ENCODE peak calls at places on chromosomes 13 and 19, in ten cellular contexts. B, H, D, Z, N, S, V, L, E and J are unnamed samples.

GRCh38 chr19:3471954-3472655 is 8.2 kb downstream of the SMIM24 start:
- DNase-seq in S (peak; percentile 57), Z (no peak), B (no peak), E (peak; percentile 30), H (peak; percentile 54), L (peak; percentile 68), V (no peak), N (no peak), D (no peak), J (no peak)

GRCh38 chr19:3606690-3607289 is at the start of gene TBXA2R:
- DNase-seq in E (peak; percentile 53), L (peak; percentile 42), V (peak; percentile 85), D (peak; percentile 86), H (peak; percentile 94), S (peak; percentile 53), Z (peak; percentile 57), N (peak; percentile 43), B (peak; percentile 84), J (peak; percentile 65)

GRCh38 chr19:9431475-9431874 is 3.9 kb downstream of the ZNF266 start:
- DNase-seq in B (no peak), H (peak; percentile 51), S (no peak), Z (no peak), D (peak; percentile 46), N (peak; percentile 29), L (peak; percentile 18), E (peak; percentile 36), V (no peak), J (no peak)

GRCh38 chr13:51425410-51426042 is 27.3 kb downstream of the INTS6 start:
- DNase-seq in E (peak; percentile 15), H (peak; percentile 54), B (no peak), L (no peak), N (peak; percentile 60), Z (peak; percentile 69), S (no peak), V (no peak), D (peak; percentile 79), J (no peak)

GRCh38 chr13:79995334-79995733 is 345.6 kb downstream of the SPRY2 start:
- DNase-seq in V (no peak), H (peak; percentile 78), N (peak; percentile 85), D (peak; percentile 95), Z (peak; percentile 61), L (no peak), B (no peak), S (no peak), E (peak; percentile 68), J (no peak)

GRCh38 chr13:41716236-41716635 is 244.7 kb downstream of the VWA8 start:
- DNase-seq in B (no peak), Z (no peak), L (no peak), S (no peak), H (no peak), E (no peak), D (no peak), V (no peak), N (no peak), J (no peak)

GRCh38 chr19:42284641-42285341 is 15.7 kb downstream of the CIC start:
- DNase-seq in N (no peak), L (no peak), S (no peak), B (no peak), D (peak; percentile 38), E (peak; percentile 17), Z (no peak), H (no peak), V (no peak), J (no peak)

GRCh38 chr19:11261902-11262839 is at the start of gene DOCK6:
- DNase-seq in B (no peak), N (no peak), Z (no peak), H (peak; percentile 69), L (peak; percentile 54), E (peak; percentile 50), V (peak; percentile 58), D (peak; percentile 72), S (peak; percentile 29), J (no peak)

GRCh38 chr19:11554160-11554559 is 4.9 kb downstream of the ELOF1 start:
- DNase-seq in L (no peak), B (no peak), V (no peak), N (no peak), Z (no peak), E (no peak), H (no peak), S (no peak), D (no peak), J (peak; percentile 46)

GRCh38 chr13:24274452-24274971 is 34.9 kb upstream of the C1QTNF9 start:
- DNase-seq in H (no peak), L (no peak), Z (peak; percentile 52), S (peak; percentile 55), N (peak; percentile 59), V (peak; percentile 75), B (no peak), D (no peak), E (peak; percentile 81), J (peak; percentile 46)

GRCh38 chr19:47757617-47758432 is 12.5 kb downstream of the NOP53 start:
- DNase-seq in Z (no peak), B (no peak), E (no peak), N (no peak), V (no peak), S (no peak), D (no peak), H (no peak), L (no peak), J (no peak)

GRCh38 chr19:21751379-21751778 is 16.0 kb downstream of the ZNF100 start:
- DNase-seq in E (peak; percentile 46), L (no peak), N (peak; percentile 43), H (peak; percentile 32), B (no peak), V (no peak), D (peak; percentile 60), Z (peak; percentile 33), S (no peak), J (no peak)